ENCODE peak calls at places on chromosome 9, in nine cellular contexts. L is HCT116, E is astrocyte, Z is fibroblast of lung, D is endothelial cell of umbilical vein, C is GM23248, T is NT2/D1, R is mammary epithelial cell, X is GM12878. I is an unnamed sample.

GRCh38 chr9:93612796-93613154 is 36.4 kb downstream of the PHF2 start:
- DNase-seq in D (peak; percentile 24), C (no peak), T (no peak), L (no peak), X (peak; percentile 15), E (no peak), Z (no peak), R (peak; percentile 67), I (no peak)

GRCh38 chr9:107639426-107639825 is 149.9 kb upstream of the KLF4 start:
- DNase-seq in X (no peak), D (peak; percentile 25), Z (peak; percentile 51), R (no peak), C (no peak), T (no peak), L (no peak), E (peak; percentile 38), I (no peak)

GRCh38 chr9:25224309-25224708 is 453.9 kb downstream of the TUSC1 start:
- DNase-seq in E (no peak), X (no peak), L (no peak), D (no peak), R (no peak), T (no peak), C (no peak), Z (no peak), I (peak; percentile 26)

GRCh38 chr9:92607088-92607487 is 62.8 kb downstream of the IPPK start:
- DNase-seq in X (no peak), E (peak; percentile 70), T (no peak), R (no peak), Z (peak; percentile 75), D (peak; percentile 70), L (no peak), C (peak; percentile 80), I (no peak)

GRCh38 chr9:19748278-19749126 is 40.3 kb downstream of the SLC24A2 start:
- DNase-seq in X (no peak), D (peak; percentile 37), T (no peak), C (peak; percentile 18), L (no peak), E (no peak), Z (peak; percentile 2), R (peak; percentile 48), I (peak; percentile 30)

GRCh38 chr9:4743131-4743875 is 2.3 kb upstream of the AK3 start:
- DNase-seq in L (no peak), E (no peak), Z (no peak), T (no peak), X (no peak), R (peak; percentile 86), D (no peak), C (peak; percentile 6), I (peak; percentile 55)

GRCh38 chr9:130977811-130978221 is 31.2 kb upstream of the LAMC3 start:
- DNase-seq in T (no peak), Z (no peak), X (no peak), L (no peak), E (no peak), R (no peak), D (no peak), C (no peak), I (no peak)

GRCh38 chr9:73180373-73180772 is 28.7 kb downstream of the ANXA1 start:
- DNase-seq in Z (peak; percentile 82), D (no peak), X (no peak), E (peak; percentile 74), L (no peak), R (no peak), T (no peak), C (peak; percentile 83), I (no peak)

GRCh38 chr9:21559402-21560280 is 77.5 kb upstream of the IFNE start:
- DNase-seq in E (peak; percentile 81), C (peak; percentile 88), D (peak; percentile 68), X (no peak), T (no peak), R (peak; percentile 85), L (no peak), Z (peak; percentile 88), I (peak; percentile 73)

GRCh38 chr9:112125961-112126388 is 49.1 kb downstream of the SUSD1 start:
- DNase-seq in R (no peak), D (no peak), L (no peak), E (no peak), Z (peak; percentile 16), T (no peak), X (no peak), C (no peak), I (no peak)

GRCh38 chr9:131319486-131319885 is 30.0 kb downstream of the PLPP7 start:
- DNase-seq in X (no peak), R (no peak), T (no peak), L (no peak), D (no peak), E (no peak), C (no peak), Z (no peak), I (no peak)

DNA sequence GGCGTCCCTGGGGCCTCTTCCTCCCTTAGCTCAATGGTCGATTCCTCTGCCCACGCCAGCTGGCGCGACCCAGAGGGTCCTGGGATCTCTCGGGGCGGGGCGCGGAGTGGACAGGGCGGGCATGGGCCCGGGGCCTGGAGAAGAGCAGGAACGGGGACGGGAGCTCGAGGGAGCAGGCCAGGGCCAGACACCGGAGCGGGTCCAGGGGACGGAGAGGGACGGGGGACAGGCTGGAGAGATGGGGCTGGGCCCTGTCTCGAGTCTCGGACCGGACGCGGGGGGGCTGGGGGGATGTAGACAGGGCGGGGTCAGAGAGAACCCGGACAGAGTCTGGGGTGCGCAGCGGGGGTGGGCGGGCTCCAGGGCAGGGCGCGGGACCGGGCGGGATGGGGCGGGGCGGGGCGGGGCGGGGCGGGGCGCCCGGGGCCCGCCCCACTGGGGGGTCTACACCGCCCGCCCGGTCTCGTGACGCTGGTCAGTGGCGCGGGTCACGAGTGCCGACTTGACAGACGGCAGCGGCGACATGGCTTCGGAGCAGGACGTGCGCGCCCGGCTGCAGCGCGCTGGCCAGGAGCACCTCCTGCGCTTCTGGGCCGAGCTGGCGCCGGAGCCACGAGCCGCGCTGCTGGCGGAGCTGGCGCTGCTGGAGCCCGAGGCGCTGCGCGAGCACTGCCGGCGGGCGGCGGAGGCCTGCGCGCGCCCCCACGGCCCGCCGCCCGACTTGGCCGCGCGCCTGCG is at the start of gene UAP1L1:
- DNase-seq in T (no peak), R (no peak), Z (peak; percentile 57), D (peak; percentile 43), X (no peak), L (no peak), E (peak; percentile 34), C (peak; percentile 78), I (no peak)
- H3K9ac ChIP-seq in T (peak within 1 kb of the TSS; percentile 90), R (no peak within 1 kb of the TSS), Z (peak within 1 kb of the TSS; percentile 59), D (peak within 1 kb of the TSS; percentile 24), X (peak within 1 kb of the TSS; percentile 68), L (peak within 1 kb of the TSS; percentile 72), E (peak within 1 kb of the TSS; percentile 64), C (peak within 1 kb of the TSS; percentile 68), I (peak within 1 kb of the TSS; percentile 64)

GRCh38 chr9:133946840-133947486 is 45.2 kb downstream of the VAV2 start:
- DNase-seq in Z (no peak), X (no peak), C (no peak), R (no peak), T (no peak), D (no peak), L (no peak), E (no peak), I (no peak)

GRCh38 chr9:133949486-133950061 is 42.5 kb downstream of the VAV2 start:
- DNase-seq in E (no peak), X (no peak), C (no peak), Z (no peak), T (no peak), D (no peak), L (no peak), R (no peak), I (no peak)

GRCh38 chr9:133948138-133948537 is 44.0 kb downstream of the VAV2 start:
- DNase-seq in D (peak; percentile 91), C (no peak), R (no peak), E (peak; percentile 47), T (no peak), L (no peak), X (no peak), Z (peak; percentile 56), I (no peak)

GRCh38 chr9:133950206-133950915 is 41.8 kb downstream of the VAV2 start:
- DNase-seq in R (no peak), D (no peak), T (no peak), X (no peak), E (peak; percentile 34), C (peak; percentile 53), Z (peak; percentile 41), L (no peak), I (no peak)

GRCh38 chr9:133948571-133949485 is 43.3 kb downstream of the VAV2 start:
- DNase-seq in Z (no peak), X (no peak), R (no peak), E (no peak), D (no peak), C (no peak), L (no peak), T (no peak), I (no peak)
- H3K9ac ChIP-seq in Z (no peak overlapping the region), X (no peak overlapping the region), R (no peak overlapping the region), E (no peak overlapping the region), D (no peak overlapping the region), C (no peak overlapping the region), L (no peak overlapping the region), T (no peak overlapping the region), I (no peak overlapping the region)

DNA sequence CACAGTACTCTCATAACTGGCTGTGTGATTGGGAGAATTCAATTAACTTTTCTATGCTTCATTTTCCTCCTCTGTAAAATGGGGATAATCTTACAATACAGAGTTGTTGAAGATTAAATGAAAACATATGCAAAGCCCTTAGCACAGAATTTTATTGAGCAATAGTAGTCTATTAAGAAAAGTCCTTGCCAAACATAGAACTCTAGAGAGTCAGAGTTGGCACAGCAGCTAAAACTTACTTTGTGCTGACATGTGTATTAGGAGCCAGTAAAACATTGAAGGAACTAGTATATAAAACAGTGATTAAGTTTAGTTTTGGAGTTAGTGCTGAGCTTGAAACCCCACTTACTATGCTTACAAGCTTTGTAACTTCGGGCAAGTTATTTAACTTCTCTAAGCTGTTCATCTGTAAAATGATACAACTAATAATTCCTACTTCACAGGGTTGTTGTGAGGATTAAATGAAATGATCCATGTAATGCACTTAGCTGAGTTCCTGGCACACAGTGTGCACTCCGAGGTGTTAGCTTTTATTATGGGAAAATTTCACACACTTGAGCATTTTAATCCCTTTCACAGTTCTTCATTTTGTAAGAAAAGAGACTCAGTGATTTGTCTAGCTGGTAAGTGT is 20.0 kb upstream of the GRIN3A start:
- DNase-seq in E (no peak), X (no peak), D (no peak), C (no peak), L (no peak), R (no peak), T (no peak), Z (no peak), I (no peak)
- H3K9ac ChIP-seq in E (no peak overlapping the region), X (no peak overlapping the region), D (no peak overlapping the region), C (no peak overlapping the region), L (no peak overlapping the region), R (no peak overlapping the region), T (no peak overlapping the region), Z (no peak overlapping the region), I (no peak overlapping the region)

DNA sequence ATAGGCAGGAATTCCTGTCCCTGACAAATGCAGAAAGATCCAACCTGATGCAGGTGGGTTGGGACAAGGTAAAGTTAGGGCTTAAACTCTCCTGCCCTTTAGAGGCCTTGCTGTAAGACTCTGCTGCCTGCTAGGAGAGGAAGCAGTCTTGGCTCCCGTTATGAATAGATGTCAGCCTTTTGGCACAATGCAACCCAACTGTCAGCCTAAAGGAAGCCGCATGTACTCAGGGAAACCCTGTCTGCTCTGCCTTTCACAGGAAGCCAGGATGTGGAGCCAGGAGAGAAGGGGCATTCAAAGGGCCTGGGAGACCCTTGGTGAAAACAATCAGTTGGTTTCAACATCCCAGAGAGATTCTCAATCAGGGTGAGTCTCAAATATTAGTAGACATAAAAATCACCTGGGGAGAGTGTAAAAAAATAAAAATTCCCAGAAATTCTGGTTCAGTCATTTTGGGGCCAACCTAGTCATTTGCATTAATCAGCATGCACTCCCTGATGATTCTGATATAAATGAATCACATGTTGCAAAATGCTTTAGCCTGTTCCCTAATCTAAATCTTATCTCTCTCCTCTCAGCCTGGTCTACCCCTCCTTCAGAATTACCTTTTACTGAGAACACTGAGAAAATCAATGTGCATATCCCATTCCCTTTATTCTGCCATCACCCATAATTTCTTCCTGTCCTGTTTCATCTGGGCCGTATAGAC is 136.2 kb upstream of the TRIM32 start:
- DNase-seq in R (peak; percentile 48), D (no peak), E (peak; percentile 55), T (no peak), X (no peak), C (peak; percentile 79), Z (peak; percentile 63), L (no peak), I (peak; percentile 4)
- H3K9ac ChIP-seq in R (no peak overlapping the region), D (no peak overlapping the region), E (no peak overlapping the region), T (no peak overlapping the region), X (no peak overlapping the region), C (peak overlapping the region; percentile 46), Z (no peak overlapping the region), L (no peak overlapping the region), I (no peak overlapping the region)

I was measured in mesendoderm.